ENCODE peak calls at places on chromosomes 4 and X, in four cellular contexts. Q, P, C and W are unnamed samples.

GRCh38 chr4:89160806-89161205 is 49.5 kb downstream of the TIGD2 start:
- DNase-seq in Q (no peak), P (no peak), C (no peak), W (no peak)

GRCh38 chr4:13840573-13841185 is 213.2 kb upstream of the BOD1L1 start:
- DNase-seq in C (no peak), P (no peak), Q (no peak), W (no peak)

GRCh38 chr4:74287791-74288190 is 20.5 kb upstream of the EPGN start:
- DNase-seq in C (no peak), Q (no peak), P (no peak), W (no peak)

GRCh38 chr4:48490012-48490679 is at the start of gene ZAR1:
- DNase-seq in Q (no peak), C (no peak), P (no peak), W (no peak)

GRCh38 chrX:65266482-65266881 is 268.1 kb downstream of the LAS1L start:
- DNase-seq in C (no peak), Q (no peak), P (no peak), W (no peak)

GRCh38 chrX:3584415-3584996 is 128.9 kb downstream of the PRKX start:
- DNase-seq in P (no peak), Q (no peak), C (no peak), W (no peak)

GRCh38 chr4:118935819-118936218 is 47.2 kb downstream of the SYNPO2 start:
- DNase-seq in C (no peak), Q (no peak), P (peak), W (no peak)

GRCh38 chr4:78721739-78722138 is 54.4 kb upstream of the BMP2K start:
- DNase-seq in P (no peak), Q (no peak), C (no peak), W (no peak)

GRCh38 chr4:14807857-14808256 is 194.4 kb upstream of the CPEB2 start:
- DNase-seq in Q (no peak), C (no peak), P (no peak), W (no peak)